ENCODE peak calls at places on chromosome 2, in nine cellular contexts. I is upper lobe of left lung, P is A549, O is Peyer's patch, W is uterus, S is IMR-90, X is HCT116, F is prostate gland, J is heart left ventricle. K is an unnamed sample.

GRCh38 chr2:62478093-62478580 is 27.9 kb downstream of the TMEM17 start:
- DNase-seq in W (peak; percentile 29), O (no peak), S (peak; percentile 24), F (peak; percentile 32), X (no peak), J (peak; percentile 31), I (no peak), P (no peak), K (no peak)

GRCh38 chr2:150307258-150307657 is 180.2 kb downstream of the RND3 start:
- DNase-seq in P (no peak), O (no peak), F (no peak), S (no peak), I (no peak), W (no peak), J (no peak), X (no peak), K (no peak)

GRCh38 chr2:70565039-70565731 is 11.6 kb upstream of the TGFA start:
- DNase-seq in X (no peak), O (no peak), W (no peak), F (no peak), J (no peak), S (no peak), I (peak; percentile 15), P (no peak), K (no peak)

GRCh38 chr2:25215232-25215631 is 46.9 kb upstream of the POMC start:
- DNase-seq in O (no peak), F (no peak), P (no peak), X (no peak), I (no peak), J (no peak), W (no peak), S (no peak), K (no peak)

GRCh38 chr2:119856469-119856901 is 96.8 kb downstream of the PTPN4 start:
- DNase-seq in J (no peak), W (no peak), S (no peak), X (no peak), F (no peak), I (no peak), O (no peak), P (no peak), K (no peak)

GRCh38 chr2:71830497-71831207 is 317.0 kb downstream of the CYP26B1 start:
- DNase-seq in P (no peak), W (no peak), S (peak; percentile 34), I (no peak), O (no peak), F (no peak), X (no peak), J (no peak), K (no peak)

GRCh38 chr2:175726213-175726612 is 275.9 kb downstream of the LNPK start:
- DNase-seq in O (no peak), F (no peak), I (no peak), X (no peak), S (peak; percentile 74), W (no peak), J (no peak), P (no peak), K (no peak)

GRCh38 chr2:85796046-85796548 is 42.3 kb downstream of the ATOH8 start:
- DNase-seq in P (no peak), I (no peak), W (peak; percentile 45), S (no peak), F (no peak), O (peak; percentile 44), X (no peak), J (no peak), K (no peak)

GRCh38 chr2:190981733-190982132 is 32.2 kb downstream of the STAT1 start:
- DNase-seq in P (no peak), J (no peak), S (no peak), I (no peak), F (no peak), O (no peak), X (no peak), W (no peak), K (no peak)

GRCh38 chr2:136242687-136243277 is 124.8 kb upstream of the CXCR4 start:
- DNase-seq in S (no peak), F (no peak), O (peak; percentile 83), X (no peak), I (no peak), J (no peak), P (no peak), W (no peak), K (no peak)

GRCh38 chr2:74896232-74896631 is 62.2 kb upstream of the POLE4 start:
- DNase-seq in F (no peak), X (no peak), W (no peak), P (no peak), S (no peak), O (no peak), I (no peak), J (no peak), K (no peak)

GRCh38 chr2:68689553-68690537 is 44.8 kb upstream of the ARHGAP25 start:
- DNase-seq in P (no peak), I (no peak), J (no peak), O (no peak), F (no peak), W (no peak), X (no peak), S (no peak), K (no peak)
- H3K27ac ChIP-seq in P (no peak overlapping the region), I (no peak overlapping the region), J (no peak overlapping the region), O (peak overlapping the region; percentile 46), F (no peak overlapping the region), W (no peak overlapping the region), X (no peak overlapping the region), S (no peak overlapping the region), K (no peak overlapping the region)

GRCh38 chr2:43084699-43085091 is 141.7 kb downstream of the ZFP36L2 start:
- DNase-seq in W (peak; percentile 82), P (no peak), O (no peak), S (peak; percentile 73), I (no peak), X (no peak), F (peak; percentile 55), J (peak; percentile 79), K (peak; percentile 69)
- H3K4me1 ChIP-seq in W (peaks cover 57% of the 10 kb centered on the region), P (peaks cover 79% of the 10 kb centered on the region), O (peaks cover 7% of the 10 kb centered on the region), S (peaks cover 62% of the 10 kb centered on the region), I (peaks cover 78% of the 10 kb centered on the region), X (no peaks in the 10 kb centered on the region), F (peaks cover 8% of the 10 kb centered on the region), J (peaks cover 46% of the 10 kb centered on the region), K (peaks cover 41% of the 10 kb centered on the region)

GRCh38 chr2:178415979-178416378 is 35.0 kb downstream of the PRKRA start:
- DNase-seq in S (no peak), I (no peak), O (no peak), P (no peak), F (no peak), X (no peak), J (no peak), W (no peak), K (no peak)

GRCh38 chr2:178417916-178418315 is 33.1 kb downstream of the PRKRA start:
- DNase-seq in S (no peak), J (no peak), W (no peak), O (no peak), F (no peak), P (no peak), I (no peak), X (no peak), K (no peak)

GRCh38 chr2:178413472-178414265 is 37.3 kb downstream of the PRKRA start:
- DNase-seq in F (peak; percentile 52), J (peak; percentile 80), X (peak; percentile 67), S (peak; percentile 67), W (peak; percentile 65), O (peak; percentile 87), I (peak; percentile 93), P (peak; percentile 48), K (peak; percentile 63)

GRCh38 chr2:178412047-178412446 is 38.9 kb downstream of the PRKRA start:
- DNase-seq in S (no peak), X (no peak), F (no peak), W (no peak), J (no peak), I (no peak), P (no peak), O (peak; percentile 74), K (no peak)

GRCh38 chr2:178414266-178415247 is 36.4 kb downstream of the PRKRA start:
- DNase-seq in W (peak; percentile 85), O (peak; percentile 94), J (peak; percentile 93), S (peak; percentile 94), I (no peak), F (peak; percentile 92), X (peak; percentile 93), P (peak; percentile 76), K (peak; percentile 87)
- TF ChIP-seq POLR2A in W (peak; percentile 13), O (no peak), J (no peak), S (no peak), I (peak; percentile 26), F (no peak), X (peak; percentile 65), P (peak; percentile 47), K (no peak)

GRCh38 chr2:129927696-129928095 is 51.8 kb upstream of the RAB6C start:
- DNase-seq in S (no peak), X (no peak), W (no peak), O (no peak), F (no peak), P (no peak), J (no peak), I (no peak), K (no peak)
- H3K27ac ChIP-seq in S (no peak overlapping the region), X (no peak overlapping the region), W (no peak overlapping the region), O (no peak overlapping the region), F (no peak overlapping the region), P (no peak overlapping the region), J (no peak overlapping the region), I (no peak overlapping the region), K (no peak overlapping the region)

GRCh38 chr2:209549589-209549988 is 125.7 kb downstream of the MAP2 start:
- DNase-seq in X (no peak), W (no peak), I (no peak), P (no peak), O (no peak), J (no peak), S (no peak), F (no peak), K (no peak)

GRCh38 chr2:209556354-209556961 is 132.6 kb downstream of the MAP2 start:
- DNase-seq in P (peak; percentile 8), I (no peak), J (no peak), O (no peak), W (no peak), S (peak; percentile 59), X (peak; percentile 27), F (no peak), K (no peak)

GRCh38 chr2:209553913-209554312 is 130.1 kb downstream of the MAP2 start:
- DNase-seq in W (no peak), O (no peak), J (no peak), I (no peak), P (no peak), X (no peak), F (no peak), S (no peak), K (no peak)
- H3K4me1 ChIP-seq in W (no peaks in the 10 kb centered on the region), O (no peaks in the 10 kb centered on the region), J (no peaks in the 10 kb centered on the region), I (no peaks in the 10 kb centered on the region), P (no peaks in the 10 kb centered on the region), X (no peaks in the 10 kb centered on the region), F (no peaks in the 10 kb centered on the region), S (no peaks in the 10 kb centered on the region), K (no peaks in the 10 kb centered on the region)

GRCh38 chr2:207166349-207167128 is 791 bp upstream of the KLF7 start:
- DNase-seq in S (peak; percentile 81), O (peak; percentile 88), X (no peak), F (peak; percentile 67), P (peak; percentile 42), W (peak; percentile 83), I (peak; percentile 94), J (peak; percentile 90), K (peak; percentile 71)
- TF ChIP-seq POLR2A in S (peak; percentile 96), O (peak; percentile 80), X (peak; percentile 27), F (peak; percentile 95), P (peak; percentile 76), W (peak; percentile 96), I (peak; percentile 97), J (peak; percentile 94), K (peak; percentile 65)